ENCODE peak calls at places on chromosome 3, in five cellular contexts. G, M, B, R and L are unnamed samples.

GRCh38 chr3:195226900-195227447 is 44.0 kb downstream of the XXYLT1 start:
- DNase-seq in B (peak), M (no peak), G (no peak), R (no peak), L (no peak)

GRCh38 chr3:38097446-38098375 is 39.2 kb downstream of the ACAA1 start:
- DNase-seq in B (no peak), G (no peak), M (no peak), R (no peak), L (no peak)

GRCh38 chr3:13095408-13095861 is 22.2 kb upstream of the IQSEC1 start:
- DNase-seq in B (no peak), G (no peak), R (no peak), M (peak), L (no peak)

GRCh38 chr3:136817448-136817847 is 1.5 kb upstream of the SLC35G2 start:
- DNase-seq in G (no peak), B (peak), M (no peak), R (no peak), L (no peak)

GRCh38 chr3:64975138-64975537 is 287.3 kb upstream of the ADAMTS9 start:
- DNase-seq in R (no peak), M (no peak), B (no peak), G (peak), L (no peak)

GRCh38 chr3:150217691-150218090 is 190.4 kb upstream of the TSC22D2 start:
- DNase-seq in G (no peak), M (no peak), B (no peak), R (no peak), L (no peak)

GRCh38 chr3:122305818-122306621 is 19.0 kb upstream of the CSTA start:
- DNase-seq in B (no peak), G (no peak), M (no peak), R (no peak), L (no peak)

GRCh38 chr3:27939940-27940339 is 217.8 kb upstream of the EOMES start:
- DNase-seq in B (peak), R (no peak), G (no peak), M (no peak), L (no peak)

GRCh38 chr3:24359645-24360462 is 134.8 kb downstream of the THRB start:
- DNase-seq in M (no peak), G (no peak), R (no peak), B (no peak), L (no peak)

GRCh38 chr3:149898771-149899170 is 71.9 kb downstream of the PFN2 start:
- DNase-seq in G (no peak), R (no peak), B (peak), M (no peak), L (no peak)

GRCh38 chr3:70360985-70361384 is 48.5 kb upstream of the MDFIC2 start:
- DNase-seq in B (peak), R (no peak), G (no peak), M (no peak), L (no peak)

GRCh38 chr3:139758654-139759291 is 81.0 kb upstream of the NMNAT3 start:
- DNase-seq in M (no peak), B (peak), R (no peak), G (no peak), L (no peak)

GRCh38 chr3:17605032-17605431 is 137.4 kb downstream of the TBC1D5 start:
- DNase-seq in B (peak), R (no peak), M (no peak), G (no peak), L (no peak)

GRCh38 chr3:177594096-177594495 is 396.8 kb upstream of the TBL1XR1 start:
- DNase-seq in M (no peak), R (no peak), B (no peak), G (no peak), L (no peak)

GRCh38 chr3:11558002-11558401 is 85.7 kb downstream of the VGLL4 start:
- DNase-seq in M (no peak), R (no peak), G (no peak), B (peak), L (peak)

GRCh38 chr3:123626881-123627280 is 42.0 kb upstream of the HACD2 start:
- DNase-seq in M (no peak), G (no peak), R (no peak), B (no peak), L (no peak)

GRCh38 chr3:119911748-119912147 is 129.8 kb downstream of the NR1I2 start:
- DNase-seq in R (no peak), G (no peak), M (no peak), B (no peak), L (peak)

GRCh38 chr3:39819517-39820298 is 10.3 kb downstream of the MYRIP start:
- DNase-seq in G (no peak), B (no peak), M (no peak), R (no peak), L (no peak)

GRCh38 chr3:112642912-112643506 is 2.1 kb upstream of the CCDC80 start:
- DNase-seq in G (peak), B (peak), M (peak), R (peak), L (peak)

GRCh38 chr3:143010024-143010423 is 8.7 kb downstream of the U2SURP start:
- DNase-seq in G (no peak), B (peak), M (no peak), R (no peak), L (no peak)

GRCh38 chr3:115052906-115053305 is 94.2 kb downstream of the ZBTB20 start:
- DNase-seq in B (no peak), R (no peak), M (no peak), G (no peak), L (no peak)